ENCODE peak calls at places on chromosomes 7 and 10, in six cellular contexts. U is cardiac fibroblast, R is fibroblast of mammary gland, D is AG09309, V is stomach, O is spleen. X is an unnamed sample.

GRCh38 chr10:47456096-47456485 is 27.8 kb downstream of the ANXA8 start:
- DNase-seq in R (no peak), O (no peak), D (no peak), V (no peak), U (no peak), X (no peak)

GRCh38 chr7:6416516-6417145 is 31.1 kb downstream of the DAGLB start:
- DNase-seq in O (no peak), R (peak), V (no peak), D (no peak), U (peak), X (no peak)

GRCh38 chr7:957418-958220 is 3.1 kb upstream of the ADAP1 start:
- DNase-seq in V (no peak), U (no peak), O (peak), D (no peak), R (no peak), X (no peak)

GRCh38 chr7:134298902-134299683 is 17.6 kb downstream of the SLC35B4 start:
- DNase-seq in U (no peak), O (no peak), V (peak), R (no peak), D (no peak), X (peak)

GRCh38 chr10:69096045-69096444 is 8.1 kb downstream of the SRGN start:
- DNase-seq in U (no peak), R (no peak), O (no peak), D (no peak), V (no peak), X (no peak)

GRCh38 chr10:131856441-131857094 is 44.2 kb upstream of the PPP2R2D start:
- DNase-seq in D (no peak), R (no peak), O (peak), V (no peak), U (no peak), X (no peak)

GRCh38 chr10:118592675-118593330 is 2.6 kb downstream of the PRLHR start:
- DNase-seq in U (no peak), O (no peak), D (no peak), R (no peak), V (no peak), X (no peak)

GRCh38 chr7:135712182-135712782 is 15.7 kb downstream of the SLC13A4 start:
- DNase-seq in U (no peak), V (no peak), R (no peak), O (no peak), D (no peak), X (no peak)

GRCh38 chr10:13993169-13993568 is 337.6 kb downstream of the FRMD4A start:
- DNase-seq in D (peak), R (peak), O (no peak), U (peak), V (no peak), X (peak)

GRCh38 chr7:142554555-142555532 is 194.4 kb upstream of the PRSS1 start:
- DNase-seq in O (no peak), D (no peak), V (no peak), U (peak), R (peak), X (peak)

GRCh38 chr7:151893405-151893923 is 16.5 kb upstream of the PRKAG2 start:
- DNase-seq in R (no peak), O (peak), D (no peak), U (no peak), V (no peak), X (no peak)

GRCh38 chr7:103821105-103821504 is 168.4 kb downstream of the RELN start:
- DNase-seq in O (no peak), R (no peak), U (no peak), D (no peak), V (no peak), X (no peak)

GRCh38 chr10:86331861-86332260 is 34.7 kb downstream of the GRID1 start:
- DNase-seq in R (no peak), V (no peak), U (no peak), D (no peak), O (peak), X (no peak)

GRCh38 chr10:48958598-48959200 is 19.1 kb upstream of the LRRC18 start:
- DNase-seq in U (no peak), R (no peak), D (no peak), V (no peak), O (no peak), X (no peak)

GRCh38 chr7:152436279-152437147 is 710 bp upstream of the KMT2C start:
- DNase-seq in O (peak), D (peak), U (peak), V (peak), R (peak), X (peak)

GRCh38 chr7:78953090-78953489 is 500.4 kb downstream of the MAGI2 start:
- DNase-seq in D (peak), O (no peak), V (no peak), U (no peak), R (peak), X (peak)

GRCh38 chr10:90644165-90644564 is 213.7 kb downstream of the HTR7 start:
- DNase-seq in O (no peak), U (peak), D (no peak), V (no peak), R (no peak), X (no peak)

GRCh38 chr7:41038211-41038610 is 664.7 kb downstream of the INHBA start:
- DNase-seq in V (no peak), R (no peak), U (no peak), D (no peak), O (no peak), X (no peak)

GRCh38 chr7:25894902-25895791 is 256.9 kb upstream of the NFE2L3 start:
- DNase-seq in D (no peak), R (peak), O (peak), U (peak), V (peak), X (peak)

GRCh38 chr7:44791278-44792219 is 4.9 kb upstream of the PPIA start:
- DNase-seq in V (no peak), O (no peak), D (no peak), R (peak), U (peak), X (peak)

GRCh38 chr7:486216-486743 is 33.4 kb downstream of the PDGFA start:
- DNase-seq in D (no peak), O (peak), U (no peak), V (no peak), R (no peak), X (no peak)

GRCh38 chr10:130655313-130656186 is 519.4 kb downstream of the GLRX3 start:
- DNase-seq in D (no peak), U (no peak), R (no peak), V (no peak), O (no peak), X (no peak)

GRCh38 chr7:156257904-156258303 is 382.7 kb upstream of the RNF32 start:
- DNase-seq in V (no peak), D (no peak), O (no peak), R (no peak), U (no peak), X (no peak)

GRCh38 chr7:2036786-2037185 is 196.0 kb downstream of the MAD1L1 start:
- DNase-seq in D (no peak), O (peak), U (no peak), V (no peak), R (no peak), X (no peak)

GRCh38 chr7:2038876-2039728 is 193.6 kb downstream of the MAD1L1 start:
- DNase-seq in V (no peak), O (peak), R (no peak), D (no peak), U (peak), X (peak)

GRCh38 chr7:2034291-2035201 is 198.2 kb downstream of the MAD1L1 start:
- DNase-seq in V (no peak), U (no peak), R (no peak), O (peak), D (no peak), X (no peak)

GRCh38 chr7:2037805-2038635 is 194.7 kb downstream of the MAD1L1 start:
- DNase-seq in D (no peak), V (peak), R (peak), O (peak), U (peak), X (peak)

GRCh38 chr7:2037301-2037804 is 195.4 kb downstream of the MAD1L1 start:
- DNase-seq in D (no peak), R (no peak), U (no peak), O (peak), V (no peak), X (peak)
- H3K4me3 ChIP-seq in D (no peak), R (peak), U (peak), O (peak), V (peak), X (peak)

GRCh38 chr10:79049931-79050895 is 18.6 kb upstream of the ZMIZ1 start:
- DNase-seq in O (peak), U (peak), R (no peak), V (no peak), D (no peak), X (no peak)
- TF ChIP-seq CTCF in O (no peak), U (no peak), R (no peak), V (no peak), D (no peak), X (no peak)

GRCh38 chr7:45923290-45923689 is 2.2 kb upstream of the IGFBP3 start:
- DNase-seq in R (peak), U (peak), V (peak), O (peak), D (no peak), X (peak)
- H3K4me3 ChIP-seq in R (no peak), U (no peak), V (peak), O (peak), D (no peak), X (no peak)

GRCh38 chr7:92763636-92764423 is 72.5 kb downstream of the CDK6 start:
- DNase-seq in V (no peak), U (peak), R (peak), O (no peak), D (no peak), X (peak)
- TF ChIP-seq CTCF in V (peak), U (no peak), R (no peak), O (no peak), D (no peak), X (no peak)

DNA sequence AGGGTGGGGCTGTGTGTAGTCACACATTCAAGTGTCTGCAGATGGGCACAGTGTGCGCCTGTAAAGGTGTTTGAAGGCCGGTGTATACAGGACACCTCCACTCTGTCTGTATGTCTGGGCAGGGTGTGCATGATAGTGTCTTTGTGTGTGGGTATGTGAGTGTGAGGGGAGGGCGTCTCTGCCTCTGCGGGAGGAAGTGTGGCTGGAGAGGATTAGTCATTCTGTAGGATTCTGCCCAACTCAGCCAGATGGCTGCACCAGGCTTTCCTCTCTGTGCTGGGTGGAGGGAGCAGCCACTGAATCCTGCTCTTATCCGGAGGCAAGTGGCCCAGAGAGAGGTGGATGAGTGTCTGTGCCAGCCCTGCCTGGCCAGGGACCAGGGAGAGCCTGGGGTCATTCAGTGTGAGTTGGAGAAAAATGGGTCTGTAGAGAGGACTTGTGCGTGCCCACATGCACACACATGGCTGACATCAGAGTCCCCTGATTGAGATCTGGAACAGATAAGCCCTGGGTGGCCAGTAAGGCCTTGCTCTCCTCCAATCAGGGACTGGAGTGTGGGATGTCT is 1.7 kb downstream of the SFXN3 start:
- DNase-seq in D (no peak), V (peak), U (peak), R (peak), O (no peak), X (peak)
- H3K4me3 ChIP-seq in D (peak), V (peak), U (peak), R (peak), O (peak), X (peak)

X was measured in fibroblast of villous mesenchyme.